ENCODE peak calls at places on chromosomes 7 and 10, in four cellular contexts. M is hepatocyte, D is neural progenitor cell, V is GM23338. Z is an unnamed sample.

GRCh38 chr10:124865676-124866075 is 64.1 kb downstream of the ABRAXAS2 start:
- DNase-seq in M (no peak), D (no peak), V (no peak), Z (no peak)

GRCh38 chr10:70722820-70723424 is 50.6 kb downstream of the ADAMTS14 start:
- DNase-seq in M (no peak), D (no peak), V (no peak), Z (no peak)

GRCh38 chr7:40746841-40747556 is 612.2 kb downstream of the SUGCT start:
- DNase-seq in M (no peak), D (no peak), V (no peak), Z (no peak)

GRCh38 chr7:123199869-123200268 is at the start of gene SLC13A1:
- DNase-seq in M (no peak), D (no peak), V (no peak), Z (no peak)

GRCh38 chr10:125401462-125401861 is 241.1 kb upstream of the CTBP2 start:
- DNase-seq in M (no peak), D (no peak), V (no peak), Z (no peak)

GRCh38 chr10:124252097-124252715 is 158.8 kb upstream of the CHST15 start:
- DNase-seq in M (no peak), D (no peak), V (no peak), Z (no peak)

GRCh38 chr7:150759479-150759878 is 22.3 kb downstream of the GIMAP5 start:
- DNase-seq in M (no peak), D (no peak), V (no peak), Z (no peak)

GRCh38 chr7:24652551-24652950 is 79.3 kb downstream of the PALS2 start:
- DNase-seq in M (no peak), D (no peak), V (peak), Z (no peak)

GRCh38 chr7:151454306-151454705 is 14.4 kb upstream of the CRYGN start:
- DNase-seq in M (no peak), D (peak), V (no peak), Z (no peak)

GRCh38 chr10:45372251-45372951 is 1.6 kb upstream of the ALOX5 start:
- DNase-seq in M (no peak), D (no peak), V (no peak), Z (no peak)

GRCh38 chr10:123551259-123551658 is 114.9 kb upstream of the GPR26 start:
- DNase-seq in M (no peak), D (no peak), V (no peak), Z (no peak)

GRCh38 chr7:65931685-65932084 is 50.3 kb downstream of the GUSB start:
- DNase-seq in M (no peak), D (no peak), V (no peak), Z (no peak)

GRCh38 chr10:3179174-3179573 is 6.6 kb upstream of the PITRM1 start:
- DNase-seq in M (no peak), D (no peak), V (no peak), Z (no peak)

GRCh38 chr10:68342909-68343516 is 10.3 kb upstream of the PBLD start:
- DNase-seq in M (no peak), D (no peak), V (no peak), Z (no peak)

GRCh38 chr10:112783653-112784426 is 166.2 kb upstream of the TCF7L2 start:
- DNase-seq in M (no peak), D (peak), V (no peak), Z (no peak)

GRCh38 chr7:45885264-45885882 is 2.9 kb upstream of the IGFBP1 start:
- DNase-seq in M (no peak), D (no peak), V (no peak), Z (no peak)

GRCh38 chr7:42232275-42232674 is 4.7 kb downstream of the GLI3 start:
- DNase-seq in M (peak), D (peak), V (peak), Z (no peak)

GRCh38 chr10:29607576-29607975 is 27.2 kb downstream of the SVIL start:
- DNase-seq in M (no peak), D (no peak), V (no peak), Z (no peak)
- H3K27ac ChIP-seq in M (no peak), D (no peak), V (no peak), Z (no peak)

DNA sequence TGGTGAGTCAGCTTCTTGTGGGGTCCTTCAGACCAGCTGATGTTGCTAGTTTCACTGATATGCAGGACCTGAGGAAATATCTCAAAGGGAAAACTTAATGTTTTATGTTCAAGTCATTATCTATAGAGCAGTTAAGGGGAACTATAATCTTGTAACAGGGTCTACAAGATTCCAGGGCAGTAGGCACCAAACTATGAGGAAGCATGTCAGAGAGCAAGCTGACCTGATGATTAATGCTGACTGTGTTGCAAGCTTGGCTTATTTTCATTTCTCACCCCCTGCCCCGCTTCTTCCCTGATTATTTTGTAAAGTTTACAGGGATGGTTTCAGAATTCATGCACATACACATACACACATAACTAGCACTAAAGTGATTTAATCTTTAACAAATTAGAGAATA is 84.3 kb upstream of the CACNA2D1 start:
- DNase-seq in M (no peak), D (no peak), V (no peak), Z (no peak)
- TF ChIP-seq EZH2phosphoT487 in M (no peak), D (no peak), V (no peak), Z (no peak)

DNA sequence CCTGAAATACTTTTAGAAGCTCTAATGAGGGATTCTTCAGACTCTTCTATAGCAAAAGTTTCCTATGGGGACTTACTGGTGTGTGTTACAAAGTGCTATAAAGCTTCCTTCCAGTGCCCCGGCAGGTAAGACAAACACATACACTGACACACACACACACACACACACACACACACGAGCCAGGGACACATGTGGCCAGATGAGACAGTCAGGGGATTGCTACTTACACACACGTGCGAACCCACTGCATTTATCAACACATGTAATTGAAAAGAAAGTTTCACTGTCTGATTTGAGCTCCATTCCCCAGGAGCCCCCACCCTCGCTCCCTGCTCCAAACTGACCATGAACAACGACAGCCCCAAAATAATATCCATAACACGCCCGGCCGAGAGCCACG is 119.8 kb downstream of the PRPF18 start:
- DNase-seq in M (no peak), D (no peak), V (no peak), Z (no peak)
- H3K27ac ChIP-seq in M (peak), D (peak), V (peak), Z (no peak)

DNA sequence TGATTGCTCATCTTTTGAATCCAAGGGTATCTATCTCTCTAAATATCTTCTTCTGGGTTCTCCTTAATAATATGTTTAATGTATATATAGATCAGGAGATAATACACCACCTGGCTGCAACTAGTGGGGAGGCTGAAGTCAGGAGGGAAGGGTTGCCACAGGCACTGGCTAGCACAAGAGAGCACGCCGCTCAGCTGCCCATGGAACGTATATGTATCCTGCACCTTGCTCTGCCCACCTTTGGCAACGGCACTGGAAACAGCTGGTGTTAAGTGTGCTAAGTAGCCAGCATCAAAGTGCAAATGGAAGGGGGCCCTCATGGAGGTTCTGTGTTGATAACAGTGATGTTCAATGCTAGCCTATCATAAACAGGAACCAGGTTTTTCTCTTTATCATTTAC is 49.8 kb upstream of the FAM133B start:
- DNase-seq in M (no peak), D (no peak), V (no peak), Z (no peak)
- TF ChIP-seq EZH2phosphoT487 in M (no peak), D (no peak), V (no peak), Z (no peak)

GRCh38 chr10:74439213-74439612 is 288.2 kb downstream of the ADK start:
- DNase-seq in M (no peak), D (no peak), V (no peak), Z (no peak)
- H3K27ac ChIP-seq in M (peak), D (no peak), V (no peak), Z (no peak)

DNA sequence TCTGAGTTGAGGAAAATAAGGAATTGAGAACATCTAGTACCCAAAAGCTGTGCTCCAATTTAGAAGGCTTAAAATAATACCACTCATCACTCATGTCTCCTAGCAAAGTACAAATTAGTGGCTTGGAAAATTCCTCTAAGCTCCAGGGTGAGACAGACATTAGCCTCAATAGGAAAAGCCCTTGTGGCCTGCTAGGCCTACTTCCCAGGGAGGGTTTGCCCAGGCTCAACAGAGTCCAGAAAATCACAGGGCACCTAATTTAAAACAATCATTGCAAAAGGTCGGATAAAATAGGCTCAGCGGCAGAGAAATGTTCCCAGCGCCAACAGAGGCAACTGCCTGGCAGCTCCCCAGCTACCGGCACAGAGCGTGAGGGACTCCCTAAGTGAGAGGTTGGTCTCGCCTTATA is 1177.9 kb upstream of the AUTS2 start:
- DNase-seq in M (no peak), D (no peak), V (no peak), Z (no peak)
- TF ChIP-seq EZH2phosphoT487 in M (no peak), D (no peak), V (no peak), Z (no peak)

GRCh38 chr10:109974509-109975191 is 33.1 kb upstream of the ADD3 start:
- DNase-seq in M (peak), D (no peak), V (no peak), Z (no peak)

GRCh38 chr10:109971640-109972039 is 36.1 kb upstream of the ADD3 start:
- DNase-seq in M (no peak), D (no peak), V (no peak), Z (no peak)

GRCh38 chr10:109969907-109970306 is 37.9 kb upstream of the ADD3 start:
- DNase-seq in M (no peak), D (no peak), V (no peak), Z (no peak)

GRCh38 chr10:109973430-109973829 is 34.4 kb upstream of the ADD3 start:
- DNase-seq in M (no peak), D (no peak), V (no peak), Z (no peak)

DNA sequence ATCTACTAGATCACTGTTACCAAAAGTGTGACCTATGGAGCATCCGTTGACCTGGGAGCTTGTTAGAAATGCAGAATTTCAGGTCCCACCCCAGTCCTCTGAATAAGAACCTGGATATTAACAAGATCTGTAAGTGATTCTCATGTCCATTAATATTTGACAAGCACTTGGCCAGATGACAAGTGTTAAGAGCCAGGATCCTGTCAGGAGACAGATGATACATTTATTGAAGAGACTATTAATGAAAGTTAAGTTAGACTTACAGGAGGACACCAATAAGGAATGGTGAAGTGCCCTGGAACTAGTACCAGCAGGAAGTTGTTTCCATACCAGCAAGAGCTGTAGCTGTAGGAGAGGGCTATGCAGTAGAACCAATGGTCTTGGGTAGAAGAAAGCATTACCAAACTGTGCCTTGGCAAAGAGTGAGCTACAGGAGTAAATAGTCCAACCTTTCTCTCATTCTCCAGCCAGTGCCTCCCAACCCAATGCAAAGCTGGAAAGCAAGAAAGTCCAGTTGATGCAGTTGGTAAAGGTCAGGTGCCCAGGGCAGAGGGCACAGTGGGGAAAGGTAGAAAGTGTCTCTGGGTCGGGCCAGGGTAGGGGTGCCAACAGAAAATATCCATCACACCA is 35.3 kb upstream of the ADD3 start:
- DNase-seq in M (no peak), D (no peak), V (no peak), Z (no peak)
- H3K27ac ChIP-seq in M (peak), D (no peak), V (no peak), Z (no peak)

GRCh38 chr7:132368246-132368900 is 207.9 kb downstream of the PLXNA4 start:
- DNase-seq in M (no peak), D (no peak), V (no peak), Z (peak)
- TF ChIP-seq EZH2phosphoT487 in M (no peak), D (no peak), V (no peak), Z (no peak)

DNA sequence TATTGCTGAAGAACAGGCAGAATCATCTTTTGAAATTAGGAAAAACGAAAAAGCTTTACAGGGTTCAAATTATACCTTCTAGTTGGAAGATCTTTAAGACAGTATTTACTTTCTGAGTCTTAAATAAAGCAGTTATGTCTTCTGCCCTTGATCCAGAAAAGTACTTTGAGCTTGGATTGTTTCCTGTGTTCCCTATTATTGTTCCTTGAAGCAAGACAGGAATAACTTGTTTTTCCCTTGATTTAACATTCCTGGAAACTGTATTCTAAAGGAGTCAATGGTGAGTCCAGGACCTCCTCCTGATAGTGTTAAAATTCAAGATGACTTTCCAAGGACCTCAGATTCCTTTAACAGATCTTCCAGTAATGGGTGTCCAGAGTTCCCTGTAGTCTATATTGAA is 74.3 kb upstream of the GATA3 start:
- DNase-seq in M (no peak), D (no peak), V (no peak), Z (no peak)
- H3K27ac ChIP-seq in M (no peak), D (no peak), V (no peak), Z (no peak)

DNA sequence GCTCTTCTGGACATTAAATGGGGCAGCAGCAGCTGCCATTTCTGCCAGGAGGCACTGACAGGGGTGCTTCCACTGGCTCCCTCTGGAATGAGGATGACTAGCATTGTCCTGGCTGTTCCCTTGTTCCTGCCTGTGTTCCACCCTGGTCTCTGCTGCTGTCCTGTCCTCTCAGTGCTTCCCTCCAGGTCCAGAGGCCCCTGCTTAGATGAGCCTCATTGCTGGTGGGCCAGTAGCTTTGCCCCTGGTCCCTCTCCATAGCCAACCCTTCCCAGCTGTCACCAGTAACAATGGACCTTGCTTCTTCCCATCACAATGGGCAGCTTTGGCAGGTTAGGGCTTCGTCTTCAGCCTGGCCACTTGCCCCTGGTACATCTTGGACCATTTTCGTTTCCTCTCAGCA is 561.1 kb downstream of the TCERG1L start:
- DNase-seq in M (no peak), D (no peak), V (no peak), Z (no peak)
- TF ChIP-seq EZH2phosphoT487 in M (no peak), D (no peak), V (no peak), Z (no peak)

Z was measured in MM.1S.